ENCODE peak calls at places on chromosomes 6 and 20, in four cellular contexts. A, Q, I and S are unnamed samples.

GRCh38 chr20:5797843-5798462 is 47.8 kb downstream of the SHLD1 start:
- DNase-seq in Q (peak), I (no peak), A (no peak), S (no peak)

GRCh38 chr6:36289281-36290018 is 19.6 kb downstream of the PNPLA1 start:
- DNase-seq in I (no peak), A (no peak), Q (no peak), S (no peak)

GRCh38 chr6:115773741-115774140 is 286.9 kb downstream of the FRK start:
- DNase-seq in A (no peak), Q (no peak), I (no peak), S (no peak)

GRCh38 chr6:34145161-34146020 is 496 bp downstream of the GRM4 start:
- DNase-seq in Q (no peak), I (peak), A (no peak), S (peak)

GRCh38 chr20:61978491-61978890 is 87.2 kb downstream of the TAF4 start:
- DNase-seq in I (no peak), A (no peak), Q (no peak), S (no peak)

GRCh38 chr6:118165500-118165899 is 258.4 kb downstream of the SLC35F1 start:
- DNase-seq in A (no peak), Q (no peak), I (no peak), S (no peak)

GRCh38 chr6:157792671-157793070 is 30.4 kb upstream of the SNX9 start:
- DNase-seq in A (no peak), I (no peak), Q (no peak), S (no peak)

GRCh38 chr6:64013061-64013410 is 377.4 kb downstream of the PHF3 start:
- DNase-seq in I (no peak), A (no peak), Q (no peak), S (no peak)

GRCh38 chr20:17558154-17558940 is 11.5 kb upstream of the DSTN start:
- DNase-seq in I (peak), A (peak), Q (no peak), S (no peak)

GRCh38 chr6:46484081-46484820 is 7.0 kb downstream of the RCAN2 start:
- DNase-seq in Q (no peak), I (no peak), A (no peak), S (no peak)
- TF ChIP-seq TCF7 in Q (no peak), I (no peak), A (no peak), S (no peak)

GRCh38 chr20:63969851-63970713 is at the start of gene ZNF512B:
- DNase-seq in A (peak), Q (no peak), I (peak), S (peak)
- TF ChIP-seq TCF7 in A (no peak), Q (no peak), I (no peak), S (no peak)

GRCh38 chr6:46651006-46651405 is 1.6 kb downstream of the CYP39A1 start:
- DNase-seq in Q (no peak), I (no peak), A (no peak), S (no peak)
- TF ChIP-seq TCF7 in Q (no peak), I (no peak), A (no peak), S (no peak)

DNA sequence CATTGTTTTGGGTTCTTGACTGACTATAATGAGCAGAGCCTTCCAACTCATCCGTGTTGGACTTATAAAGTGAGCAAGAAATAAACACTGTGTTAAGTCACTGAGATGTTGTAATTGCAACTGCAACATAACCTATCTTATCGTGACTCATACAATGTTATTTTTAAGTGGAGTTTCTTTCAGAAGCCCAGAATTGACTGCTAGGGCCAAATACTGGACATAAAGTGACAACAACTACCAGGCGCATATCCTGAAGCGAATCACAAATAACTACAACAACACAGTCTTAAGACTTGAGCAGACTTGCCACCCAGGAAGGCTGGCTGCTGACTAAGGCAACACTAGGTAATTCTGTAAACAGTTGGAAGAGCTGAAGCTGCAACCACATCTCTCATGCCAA is 326.6 kb downstream of the COL12A1 start:
- DNase-seq in Q (no peak), I (no peak), A (no peak), S (no peak)
- TF ChIP-seq TCF7 in Q (no peak), I (no peak), A (no peak), S (no peak)

GRCh38 chr20:36808317-36809257 is 35.0 kb upstream of the DSN1 start:
- DNase-seq in Q (no peak), A (peak), I (peak), S (peak)
- TF ChIP-seq TCF7 in Q (no peak), A (no peak), I (no peak), S (no peak)

GRCh38 chr20:23361108-23361650 is 803 bp upstream of the GZF1 start:
- DNase-seq in A (peak), Q (no peak), I (no peak), S (no peak)
- TF ChIP-seq TCF7 in A (no peak), Q (no peak), I (no peak), S (no peak)

GRCh38 chr6:31970604-31971271 is 1.2 kb downstream of the DXO start:
- DNase-seq in Q (no peak), A (no peak), I (no peak), S (no peak)
- TF ChIP-seq TCF7 in Q (no peak), A (no peak), I (no peak), S (no peak)

GRCh38 chr6:38107073-38107472 is 287.5 kb downstream of the ZFAND3 start:
- DNase-seq in Q (no peak), I (no peak), A (no peak), S (no peak)
- TF ChIP-seq TCF7 in Q (no peak), I (no peak), A (no peak), S (no peak)

GRCh38 chr6:28719275-28719940 is 193.7 kb downstream of the GPX5 start:
- DNase-seq in A (peak), Q (no peak), I (peak), S (peak)

GRCh38 chr6:28721372-28721771 is 195.7 kb downstream of the GPX5 start:
- DNase-seq in Q (no peak), A (no peak), I (no peak), S (no peak)

GRCh38 chr6:28725274-28725809 is 198.4 kb downstream of the TRIM27 start:
- DNase-seq in A (no peak), Q (no peak), I (no peak), S (no peak)

GRCh38 chr6:28724395-28724794 is 198.7 kb downstream of the GPX5 start:
- DNase-seq in A (no peak), I (no peak), Q (no peak), S (no peak)

GRCh38 chr6:28720357-28721231 is 194.9 kb downstream of the GPX5 start:
- DNase-seq in I (no peak), Q (no peak), A (no peak), S (no peak)
- TF ChIP-seq TCF7 in I (no peak), Q (no peak), A (no peak), S (no peak)

DNA sequence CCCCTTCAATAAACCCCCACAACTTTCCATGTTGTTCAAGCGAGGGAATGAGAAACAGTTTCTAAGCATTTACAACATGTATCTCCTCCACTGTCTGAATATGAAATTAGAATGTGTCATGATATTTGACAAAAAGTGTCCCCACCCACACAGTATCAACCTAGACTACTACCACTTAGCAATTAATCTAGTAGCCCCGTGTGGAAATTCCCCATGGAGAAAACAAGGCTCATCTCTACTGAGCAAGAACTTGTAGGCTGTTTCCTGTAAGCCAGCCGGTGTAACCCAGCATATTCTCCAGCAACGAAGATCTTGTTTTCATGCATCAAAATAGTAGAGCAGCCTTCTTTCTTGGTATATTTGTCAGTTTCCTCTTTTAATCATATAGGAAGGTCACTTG is 115.0 kb downstream of the IRF4 start:
- DNase-seq in A (no peak), I (no peak), Q (no peak), S (no peak)
- TF ChIP-seq TCF7 in A (no peak), I (no peak), Q (no peak), S (no peak)